ENCODE peak calls at places on chromosome 13, in eight cellular contexts. One of them, this sample, is unnamed.

GRCh38 chr13:97726664-97727235 is 226.7 kb upstream of the IPO5 start:
- DNase-seq in GM04504: no peak
- DNase-seq in hypothalamus: no peak
- DNase-seq in stimulated activated CD4-positive, alpha-beta T cell treated with anti-CD3 and anti-CD28 coated beads, Interleukin-1b, Interleukin-23, amount 100 ng/mL, for 24 hours: no peak
- DNase-seq in cardiac fibroblast: peak
- DNase-seq in MV-4-11: peak
- DNase-seq in NCI-H69: no peak
- DNase-seq in activated CD4-positive, CD25-positive, alpha-beta regulatory T cell treated with anti-CD3 and anti-CD28 coated beads, Interleukin-2, amount 50 U/mL, for 72 hours: no peak
- DNase-seq in this sample: no peak

GRCh38 chr13:23901365-23901764 is 4.1 kb upstream of the C1QTNF9B start:
- DNase-seq in cardiac fibroblast: peak
- DNase-seq in MV-4-11: no peak
- DNase-seq in hypothalamus: no peak
- DNase-seq in stimulated activated CD4-positive, alpha-beta T cell treated with anti-CD3 and anti-CD28 coated beads, Interleukin-1b, Interleukin-23, amount 100 ng/mL, for 24 hours: no peak
- DNase-seq in NCI-H69: no peak
- DNase-seq in GM04504: no peak
- DNase-seq in activated CD4-positive, CD25-positive, alpha-beta regulatory T cell treated with anti-CD3 and anti-CD28 coated beads, Interleukin-2, amount 50 U/mL, for 72 hours: no peak
- DNase-seq in this sample: no peak

GRCh38 chr13:56189978-56190377 is 950.7 kb upstream of the PRR20A start:
- DNase-seq in MV-4-11: no peak
- DNase-seq in hypothalamus: no peak
- DNase-seq in GM04504: no peak
- DNase-seq in activated CD4-positive, CD25-positive, alpha-beta regulatory T cell treated with anti-CD3 and anti-CD28 coated beads, Interleukin-2, amount 50 U/mL, for 72 hours: no peak
- DNase-seq in NCI-H69: no peak
- DNase-seq in cardiac fibroblast: no peak
- DNase-seq in stimulated activated CD4-positive, alpha-beta T cell treated with anti-CD3 and anti-CD28 coated beads, Interleukin-1b, Interleukin-23, amount 100 ng/mL, for 24 hours: no peak
- DNase-seq in this sample: no peak

GRCh38 chr13:82717249-82717648 is 1165.0 kb downstream of the SLITRK1 start:
- DNase-seq in activated CD4-positive, CD25-positive, alpha-beta regulatory T cell treated with anti-CD3 and anti-CD28 coated beads, Interleukin-2, amount 50 U/mL, for 72 hours: no peak
- DNase-seq in MV-4-11: no peak
- DNase-seq in NCI-H69: peak
- DNase-seq in GM04504: peak
- DNase-seq in cardiac fibroblast: peak
- DNase-seq in hypothalamus: no peak
- DNase-seq in stimulated activated CD4-positive, alpha-beta T cell treated with anti-CD3 and anti-CD28 coated beads, Interleukin-1b, Interleukin-23, amount 100 ng/mL, for 24 hours: no peak
- DNase-seq in this sample: no peak

GRCh38 chr13:106372199-106373160 is 163.0 kb downstream of the EFNB2 start:
- DNase-seq in MV-4-11: peak
- DNase-seq in GM04504: peak
- DNase-seq in activated CD4-positive, CD25-positive, alpha-beta regulatory T cell treated with anti-CD3 and anti-CD28 coated beads, Interleukin-2, amount 50 U/mL, for 72 hours: no peak
- DNase-seq in cardiac fibroblast: peak
- DNase-seq in NCI-H69: peak
- DNase-seq in stimulated activated CD4-positive, alpha-beta T cell treated with anti-CD3 and anti-CD28 coated beads, Interleukin-1b, Interleukin-23, amount 100 ng/mL, for 24 hours: no peak
- DNase-seq in hypothalamus: no peak
- DNase-seq in this sample: no peak

GRCh38 chr13:98657506-98658085 is 80.7 kb upstream of the STK24 start:
- DNase-seq in stimulated activated CD4-positive, alpha-beta T cell treated with anti-CD3 and anti-CD28 coated beads, Interleukin-1b, Interleukin-23, amount 100 ng/mL, for 24 hours: no peak
- DNase-seq in NCI-H69: no peak
- DNase-seq in hypothalamus: no peak
- DNase-seq in MV-4-11: no peak
- DNase-seq in GM04504: peak
- DNase-seq in activated CD4-positive, CD25-positive, alpha-beta regulatory T cell treated with anti-CD3 and anti-CD28 coated beads, Interleukin-2, amount 50 U/mL, for 72 hours: no peak
- DNase-seq in cardiac fibroblast: no peak
- DNase-seq in this sample: peak

GRCh38 chr13:34421849-34422475 is 520.1 kb upstream of the NBEA start:
- DNase-seq in MV-4-11: no peak
- DNase-seq in cardiac fibroblast: no peak
- DNase-seq in stimulated activated CD4-positive, alpha-beta T cell treated with anti-CD3 and anti-CD28 coated beads, Interleukin-1b, Interleukin-23, amount 100 ng/mL, for 24 hours: no peak
- DNase-seq in activated CD4-positive, CD25-positive, alpha-beta regulatory T cell treated with anti-CD3 and anti-CD28 coated beads, Interleukin-2, amount 50 U/mL, for 72 hours: no peak
- DNase-seq in hypothalamus: no peak
- DNase-seq in NCI-H69: peak
- DNase-seq in GM04504: no peak
- DNase-seq in this sample: no peak

GRCh38 chr13:41622545-41623429 is 165.4 kb downstream of the RGCC start:
- DNase-seq in activated CD4-positive, CD25-positive, alpha-beta regulatory T cell treated with anti-CD3 and anti-CD28 coated beads, Interleukin-2, amount 50 U/mL, for 72 hours: no peak
- DNase-seq in cardiac fibroblast: peak
- DNase-seq in MV-4-11: peak
- DNase-seq in stimulated activated CD4-positive, alpha-beta T cell treated with anti-CD3 and anti-CD28 coated beads, Interleukin-1b, Interleukin-23, amount 100 ng/mL, for 24 hours: no peak
- DNase-seq in hypothalamus: no peak
- DNase-seq in GM04504: peak
- DNase-seq in NCI-H69: no peak
- DNase-seq in this sample: peak

This sample was measured in HFF-Myc.